ENCODE peak calls at places on chromosome 1, in nine cellular contexts. P is psoas muscle; M is stimulated activated CD4-positive, alpha-beta T cell treated with anti-CD3 and anti-CD28 coated beads, Interleukin-4, amount 100 ng/mL, for 48 hours; Z is COR-L47; S is HuH-7; C is AML-193; R is stomach; L is iris pigment epithelial cell; B is brain microvascular endothelial cell. V is an unnamed sample.

GRCh38 chr1:202215472-202216130 is 22.0 kb downstream of the LGR6 start:
- DNase-seq in P (no peak), M (no peak), Z (no peak), S (no peak), C (no peak), R (no peak), L (no peak), B (no peak), V (no peak)

GRCh38 chr1:191876631-191877030 is 281.6 kb upstream of the RGS18 start:
- DNase-seq in P (no peak), M (no peak), Z (no peak), S (no peak), C (no peak), R (no peak), L (no peak), B (no peak), V (no peak)

GRCh38 chr1:7585216-7585907 is 185.7 kb upstream of the VAMP3 start:
- DNase-seq in P (no peak), M (no peak), Z (no peak), S (no peak), C (no peak), R (no peak), L (no peak), B (no peak), V (no peak)

GRCh38 chr1:29381426-29381825 is 145.1 kb downstream of the PTPRU start:
- DNase-seq in P (no peak), M (no peak), Z (no peak), S (no peak), C (no peak), R (no peak), L (no peak), B (no peak), V (no peak)

GRCh38 chr1:12650001-12650421 is 6.1 kb downstream of the AADACL4 start:
- DNase-seq in P (no peak), M (no peak), Z (no peak), S (no peak), C (no peak), R (no peak), L (peak; percentile 92), B (peak; percentile 71), V (peak; percentile 95)

GRCh38 chr1:67460648-67461500 is 30.7 kb upstream of the SERBP1 start:
- DNase-seq in P (peak; percentile 83), M (no peak), Z (no peak), S (no peak), C (no peak), R (peak; percentile 32), L (no peak), B (no peak), V (no peak)

GRCh38 chr1:64320470-64320869 is 117.0 kb downstream of the UBE2U start:
- DNase-seq in P (no peak), M (no peak), Z (no peak), S (no peak), C (peak; percentile 60), R (no peak), L (peak; percentile 84), B (no peak), V (peak; percentile 18)

GRCh38 chr1:47629201-47629600 is 191.4 kb downstream of the FOXD2 start:
- DNase-seq in P (no peak), M (no peak), Z (no peak), S (no peak), C (no peak), R (no peak), L (no peak), B (no peak), V (no peak)

GRCh38 chr1:168096296-168097165 is 40.2 kb downstream of the GPR161 start:
- DNase-seq in P (no peak), M (no peak), Z (no peak), S (no peak), C (no peak), R (no peak), L (no peak), B (no peak), V (no peak)

GRCh38 chr1:167263784-167264464 is 43.2 kb downstream of the POU2F1 start:
- DNase-seq in P (no peak), M (no peak), Z (no peak), S (no peak), C (peak; percentile 61), R (no peak), L (peak; percentile 11), B (no peak), V (no peak)

GRCh38 chr1:24895511-24895910 is 34.6 kb downstream of the RUNX3 start:
- DNase-seq in P (no peak), M (no peak), Z (no peak), S (no peak), C (no peak), R (peak; percentile 7), L (no peak), B (no peak), V (no peak)

GRCh38 chr1:66350001-66350547 is 183.9 kb upstream of the SGIP1 start:
- DNase-seq in P (no peak), M (no peak), Z (no peak), S (no peak), C (peak; percentile 48), R (peak; percentile 47), L (no peak), B (no peak), V (peak; percentile 34)

GRCh38 chr1:39753132-39754025 is 14.7 kb downstream of the PPIE start:
- DNase-seq in P (no peak), M (no peak), Z (no peak), S (no peak), C (no peak), R (no peak), L (no peak), B (no peak), V (no peak)

GRCh38 chr1:37651803-37652202 is 17.1 kb upstream of the RSPO1 start:
- DNase-seq in P (no peak), M (no peak), Z (no peak), S (no peak), C (no peak), R (no peak), L (no peak), B (no peak), V (no peak)

GRCh38 chr1:208252126-208252853 is 8.1 kb upstream of the PLXNA2 start:
- DNase-seq in P (no peak), M (no peak), Z (no peak), S (peak; percentile 53), C (no peak), R (no peak), L (peak; percentile 21), B (no peak), V (no peak)

GRCh38 chr1:215718888-215719287 is 151.8 kb downstream of the KCTD3 start:
- DNase-seq in P (no peak), M (no peak), Z (no peak), S (no peak), C (no peak), R (no peak), L (no peak), B (no peak), V (no peak)

V was measured in IMR-90.